ENCODE peak calls at places on chromosome X, in ten cellular contexts. One of them, this sample, is unnamed.

GRCh38 chrX:22577181-22577580 is 304.5 kb downstream of the CBLL2 start:
- DNase-seq in retinal pigment epithelial cell: peak
- DNase-seq in SJSA1: no peak
- DNase-seq in Karpas-422: no peak
- DNase-seq in esophagus squamous epithelium: no peak
- DNase-seq in A549: peak
- DNase-seq in lower lobe of right lung: no peak
- DNase-seq in foreskin fibroblast: peak
- DNase-seq in DND-41: no peak
- DNase-seq in neuronal stem cell: no peak
- DNase-seq in this sample: no peak

GRCh38 chrX:95754411-95754810 is 930.2 kb upstream of the DIAPH2 start:
- DNase-seq in retinal pigment epithelial cell: no peak
- DNase-seq in SJSA1: no peak
- DNase-seq in Karpas-422: no peak
- DNase-seq in esophagus squamous epithelium: no peak
- DNase-seq in A549: no peak
- DNase-seq in lower lobe of right lung: no peak
- DNase-seq in foreskin fibroblast: peak
- DNase-seq in DND-41: no peak
- DNase-seq in neuronal stem cell: no peak
- DNase-seq in this sample: no peak

GRCh38 chrX:31098081-31098480 is 26.2 kb upstream of the FTHL17 start:
- DNase-seq in retinal pigment epithelial cell: no peak
- DNase-seq in SJSA1: no peak
- DNase-seq in Karpas-422: no peak
- DNase-seq in esophagus squamous epithelium: no peak
- DNase-seq in A549: no peak
- DNase-seq in lower lobe of right lung: no peak
- DNase-seq in foreskin fibroblast: no peak
- DNase-seq in DND-41: no peak
- DNase-seq in neuronal stem cell: no peak
- DNase-seq in this sample: no peak

GRCh38 chrX:16517206-16517605 is 132.8 kb upstream of the S100G start:
- DNase-seq in retinal pigment epithelial cell: no peak
- DNase-seq in SJSA1: no peak
- DNase-seq in Karpas-422: no peak
- DNase-seq in esophagus squamous epithelium: no peak
- DNase-seq in A549: no peak
- DNase-seq in lower lobe of right lung: no peak
- DNase-seq in foreskin fibroblast: peak
- DNase-seq in DND-41: no peak
- DNase-seq in neuronal stem cell: no peak
- DNase-seq in this sample: no peak

GRCh38 chrX:79169484-79169883 is 25.0 kb downstream of the GPR174 start:
- DNase-seq in retinal pigment epithelial cell: no peak
- DNase-seq in SJSA1: no peak
- DNase-seq in Karpas-422: no peak
- DNase-seq in esophagus squamous epithelium: no peak
- DNase-seq in A549: no peak
- DNase-seq in lower lobe of right lung: no peak
- DNase-seq in foreskin fibroblast: peak
- DNase-seq in DND-41: no peak
- DNase-seq in neuronal stem cell: no peak
- DNase-seq in this sample: no peak

GRCh38 chrX:953879-954482 is 258.5 kb downstream of the CRLF2 start:
- DNase-seq in retinal pigment epithelial cell: no peak
- DNase-seq in SJSA1: no peak
- DNase-seq in Karpas-422: no peak
- DNase-seq in esophagus squamous epithelium: no peak
- DNase-seq in A549: no peak
- DNase-seq in lower lobe of right lung: no peak
- DNase-seq in foreskin fibroblast: no peak
- DNase-seq in DND-41: no peak
- DNase-seq in neuronal stem cell: no peak
- DNase-seq in this sample: no peak

GRCh38 chrX:133726211-133726630 is 259.2 kb downstream of the GPC3 start:
- DNase-seq in retinal pigment epithelial cell: no peak
- DNase-seq in SJSA1: peak
- DNase-seq in Karpas-422: no peak
- DNase-seq in esophagus squamous epithelium: no peak
- DNase-seq in A549: peak
- DNase-seq in lower lobe of right lung: no peak
- DNase-seq in foreskin fibroblast: peak
- DNase-seq in DND-41: no peak
- DNase-seq in neuronal stem cell: no peak
- DNase-seq in this sample: no peak

GRCh38 chrX:15874672-15875071 is 20.1 kb upstream of the AP1S2 start:
- DNase-seq in retinal pigment epithelial cell: no peak
- DNase-seq in SJSA1: no peak
- DNase-seq in Karpas-422: no peak
- DNase-seq in esophagus squamous epithelium: no peak
- DNase-seq in A549: no peak
- DNase-seq in lower lobe of right lung: no peak
- DNase-seq in foreskin fibroblast: no peak
- DNase-seq in DND-41: no peak
- DNase-seq in neuronal stem cell: no peak
- DNase-seq in this sample: no peak

GRCh38 chrX:51507551-51507950 is 11.2 kb upstream of the NUDT11 start:
- DNase-seq in retinal pigment epithelial cell: no peak
- DNase-seq in SJSA1: no peak
- DNase-seq in Karpas-422: no peak
- DNase-seq in esophagus squamous epithelium: no peak
- DNase-seq in A549: no peak
- DNase-seq in lower lobe of right lung: no peak
- DNase-seq in foreskin fibroblast: no peak
- DNase-seq in DND-41: no peak
- DNase-seq in neuronal stem cell: no peak
- DNase-seq in this sample: no peak

GRCh38 chrX:152418025-152418424 is 33.1 kb downstream of the GABRA3 start:
- DNase-seq in retinal pigment epithelial cell: no peak
- DNase-seq in SJSA1: no peak
- DNase-seq in Karpas-422: no peak
- DNase-seq in esophagus squamous epithelium: no peak
- DNase-seq in A549: no peak
- DNase-seq in lower lobe of right lung: no peak
- DNase-seq in foreskin fibroblast: no peak
- DNase-seq in DND-41: no peak
- DNase-seq in neuronal stem cell: no peak
- DNase-seq in this sample: no peak

GRCh38 chrX:40304115-40304514 is 206.4 kb upstream of the BCOR start:
- DNase-seq in retinal pigment epithelial cell: no peak
- DNase-seq in SJSA1: no peak
- DNase-seq in Karpas-422: no peak
- DNase-seq in esophagus squamous epithelium: no peak
- DNase-seq in A549: no peak
- DNase-seq in lower lobe of right lung: no peak
- DNase-seq in foreskin fibroblast: no peak
- DNase-seq in DND-41: no peak
- DNase-seq in neuronal stem cell: no peak
- DNase-seq in this sample: no peak

GRCh38 chrX:153460826-153461225 is 9.6 kb downstream of the HAUS7 start:
- DNase-seq in retinal pigment epithelial cell: no peak
- DNase-seq in SJSA1: no peak
- DNase-seq in Karpas-422: peak
- DNase-seq in esophagus squamous epithelium: no peak
- DNase-seq in A549: peak
- DNase-seq in lower lobe of right lung: peak
- DNase-seq in foreskin fibroblast: peak
- DNase-seq in DND-41: peak
- DNase-seq in neuronal stem cell: no peak
- DNase-seq in this sample: peak

GRCh38 chrX:120281021-120281624 is 30.1 kb downstream of the TMEM255A start:
- DNase-seq in retinal pigment epithelial cell: no peak
- DNase-seq in SJSA1: no peak
- DNase-seq in Karpas-422: no peak
- DNase-seq in esophagus squamous epithelium: no peak
- DNase-seq in A549: no peak
- DNase-seq in lower lobe of right lung: no peak
- DNase-seq in foreskin fibroblast: no peak
- DNase-seq in DND-41: no peak
- DNase-seq in neuronal stem cell: no peak
- DNase-seq in this sample: no peak

GRCh38 chrX:17737707-17738001 is 361 bp downstream of the SCML1 start:
- DNase-seq in retinal pigment epithelial cell: no peak
- DNase-seq in SJSA1: no peak
- DNase-seq in Karpas-422: no peak
- DNase-seq in esophagus squamous epithelium: no peak
- DNase-seq in A549: no peak
- DNase-seq in lower lobe of right lung: no peak
- DNase-seq in foreskin fibroblast: no peak
- DNase-seq in DND-41: no peak
- DNase-seq in neuronal stem cell: peak
- DNase-seq in this sample: no peak

GRCh38 chrX:39414290-39414847 is 613.1 kb downstream of the MID1IP1 start:
- DNase-seq in retinal pigment epithelial cell: no peak
- DNase-seq in SJSA1: no peak
- DNase-seq in Karpas-422: no peak
- DNase-seq in esophagus squamous epithelium: no peak
- DNase-seq in A549: no peak
- DNase-seq in lower lobe of right lung: no peak
- DNase-seq in foreskin fibroblast: no peak
- DNase-seq in DND-41: no peak
- DNase-seq in neuronal stem cell: no peak
- DNase-seq in this sample: no peak

GRCh38 chrX:31931225-31931624 is 859.4 kb upstream of the FTHL17 start:
- DNase-seq in retinal pigment epithelial cell: peak
- DNase-seq in SJSA1: no peak
- DNase-seq in Karpas-422: no peak
- DNase-seq in esophagus squamous epithelium: no peak
- DNase-seq in A549: no peak
- DNase-seq in lower lobe of right lung: no peak
- DNase-seq in foreskin fibroblast: no peak
- DNase-seq in DND-41: no peak
- DNase-seq in neuronal stem cell: peak
- DNase-seq in this sample: no peak

GRCh38 chrX:33210156-33210555 is 1.2 kb downstream of the DMD start:
- DNase-seq in retinal pigment epithelial cell: no peak
- DNase-seq in SJSA1: no peak
- DNase-seq in Karpas-422: no peak
- DNase-seq in esophagus squamous epithelium: no peak
- DNase-seq in A549: no peak
- DNase-seq in lower lobe of right lung: no peak
- DNase-seq in foreskin fibroblast: no peak
- DNase-seq in DND-41: no peak
- DNase-seq in neuronal stem cell: no peak
- DNase-seq in this sample: no peak

GRCh38 chrX:33204889-33205288 is 6.5 kb downstream of the DMD start:
- DNase-seq in retinal pigment epithelial cell: no peak
- DNase-seq in SJSA1: no peak
- DNase-seq in Karpas-422: no peak
- DNase-seq in esophagus squamous epithelium: no peak
- DNase-seq in A549: no peak
- DNase-seq in lower lobe of right lung: no peak
- DNase-seq in foreskin fibroblast: no peak
- DNase-seq in DND-41: no peak
- DNase-seq in neuronal stem cell: no peak
- DNase-seq in this sample: no peak

GRCh38 chrX:33207056-33207455 is 4.3 kb downstream of the DMD start:
- DNase-seq in retinal pigment epithelial cell: no peak
- DNase-seq in SJSA1: no peak
- DNase-seq in Karpas-422: no peak
- DNase-seq in esophagus squamous epithelium: no peak
- DNase-seq in A549: no peak
- DNase-seq in lower lobe of right lung: no peak
- DNase-seq in foreskin fibroblast: no peak
- DNase-seq in DND-41: no peak
- DNase-seq in neuronal stem cell: no peak
- DNase-seq in this sample: no peak

GRCh38 chrX:33205321-33205720 is 6.0 kb downstream of the DMD start:
- DNase-seq in retinal pigment epithelial cell: no peak
- DNase-seq in SJSA1: no peak
- DNase-seq in Karpas-422: no peak
- DNase-seq in esophagus squamous epithelium: no peak
- DNase-seq in A549: no peak
- DNase-seq in lower lobe of right lung: no peak
- DNase-seq in foreskin fibroblast: no peak
- DNase-seq in DND-41: no peak
- DNase-seq in neuronal stem cell: no peak
- DNase-seq in this sample: no peak
- H3K4me3 ChIP-seq in retinal pigment epithelial cell: no peak
- H3K4me3 ChIP-seq in SJSA1: no peak
- H3K4me3 ChIP-seq in Karpas-422: no peak
- H3K4me3 ChIP-seq in esophagus squamous epithelium: no peak
- H3K4me3 ChIP-seq in A549: no peak
- H3K4me3 ChIP-seq in lower lobe of right lung: peak
- H3K4me3 ChIP-seq in foreskin fibroblast: no peak
- H3K4me3 ChIP-seq in DND-41: no peak
- H3K4me3 ChIP-seq in neuronal stem cell: no peak
- H3K4me3 ChIP-seq in this sample: no peak

GRCh38 chrX:151359931-151360871 is 36.8 kb upstream of the VMA21 start:
- DNase-seq in retinal pigment epithelial cell: no peak
- DNase-seq in SJSA1: peak
- DNase-seq in Karpas-422: peak
- DNase-seq in esophagus squamous epithelium: no peak
- DNase-seq in A549: no peak
- DNase-seq in lower lobe of right lung: peak
- DNase-seq in foreskin fibroblast: peak
- DNase-seq in DND-41: peak
- DNase-seq in neuronal stem cell: peak
- DNase-seq in this sample: peak
- H3K4me3 ChIP-seq in retinal pigment epithelial cell: peak
- H3K4me3 ChIP-seq in SJSA1: no peak
- H3K4me3 ChIP-seq in Karpas-422: no peak
- H3K4me3 ChIP-seq in esophagus squamous epithelium: no peak
- H3K4me3 ChIP-seq in A549: peak
- H3K4me3 ChIP-seq in lower lobe of right lung: peak
- H3K4me3 ChIP-seq in foreskin fibroblast: no peak
- H3K4me3 ChIP-seq in DND-41: no peak
- H3K4me3 ChIP-seq in neuronal stem cell: no peak
- H3K4me3 ChIP-seq in this sample: no peak

GRCh38 chrX:45765281-45765680 is 564.6 kb upstream of the DIPK2B start:
- DNase-seq in retinal pigment epithelial cell: no peak
- DNase-seq in SJSA1: no peak
- DNase-seq in Karpas-422: no peak
- DNase-seq in esophagus squamous epithelium: no peak
- DNase-seq in A549: no peak
- DNase-seq in lower lobe of right lung: no peak
- DNase-seq in foreskin fibroblast: peak
- DNase-seq in DND-41: no peak
- DNase-seq in neuronal stem cell: no peak
- DNase-seq in this sample: no peak
- H3K4me3 ChIP-seq in retinal pigment epithelial cell: no peak
- H3K4me3 ChIP-seq in SJSA1: no peak
- H3K4me3 ChIP-seq in Karpas-422: no peak
- H3K4me3 ChIP-seq in esophagus squamous epithelium: no peak
- H3K4me3 ChIP-seq in A549: no peak
- H3K4me3 ChIP-seq in lower lobe of right lung: peak
- H3K4me3 ChIP-seq in foreskin fibroblast: peak
- H3K4me3 ChIP-seq in DND-41: no peak
- H3K4me3 ChIP-seq in neuronal stem cell: no peak
- H3K4me3 ChIP-seq in this sample: peak

DNA sequence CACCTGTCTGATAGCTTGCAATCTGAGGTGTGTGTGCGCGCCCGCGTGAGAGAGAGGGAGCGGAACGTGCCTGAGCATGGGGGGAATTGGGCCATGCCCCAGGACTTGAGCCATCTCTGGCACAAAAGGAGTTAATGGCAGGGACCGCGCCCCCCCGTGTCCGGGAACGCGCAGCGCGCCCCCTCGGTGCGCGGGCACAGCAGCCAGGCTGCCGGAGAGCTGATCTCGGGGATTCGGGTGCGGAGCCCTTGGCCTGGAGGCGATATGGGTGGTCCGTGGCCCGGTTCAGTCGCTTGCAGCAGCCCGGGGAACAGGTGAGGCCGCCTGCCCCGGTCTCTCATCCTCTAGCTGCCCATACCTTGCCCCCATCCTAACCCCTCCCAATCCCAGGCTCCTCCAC is at the start of gene NLGN3:
- DNase-seq in retinal pigment epithelial cell: no peak
- DNase-seq in SJSA1: no peak
- DNase-seq in Karpas-422: no peak
- DNase-seq in esophagus squamous epithelium: no peak
- DNase-seq in A549: no peak
- DNase-seq in lower lobe of right lung: no peak
- DNase-seq in foreskin fibroblast: peak
- DNase-seq in DND-41: no peak
- DNase-seq in neuronal stem cell: no peak
- DNase-seq in this sample: no peak
- H3K4me3 ChIP-seq in retinal pigment epithelial cell: peak
- H3K4me3 ChIP-seq in SJSA1: no peak
- H3K4me3 ChIP-seq in Karpas-422: no peak
- H3K4me3 ChIP-seq in esophagus squamous epithelium: peak
- H3K4me3 ChIP-seq in A549: no peak
- H3K4me3 ChIP-seq in lower lobe of right lung: peak
- H3K4me3 ChIP-seq in foreskin fibroblast: peak
- H3K4me3 ChIP-seq in DND-41: no peak
- H3K4me3 ChIP-seq in neuronal stem cell: peak
- H3K4me3 ChIP-seq in this sample: no peak